ENCODE peak calls at places on chromosomes 4 and X, in ten cellular contexts. One of them, this sample, is unnamed.

GRCh38 chr4:6991771-6992557 is 51.2 kb upstream of the TADA2B start:
- DNase-seq in CD4-positive, alpha-beta memory T cell: no peak
- DNase-seq in AG09309: peak
- DNase-seq in cardiac muscle cell: peak
- DNase-seq in hypothalamus: peak
- DNase-seq in non-pigmented ciliary epithelial cell: peak
- DNase-seq in anterior cingulate cortex: no peak
- DNase-seq in left kidney: no peak
- DNase-seq in progenitor cell of endocrine pancreas: no peak
- DNase-seq in HuH-7.5: no peak
- DNase-seq in this sample: no peak

GRCh38 chr4:7666011-7666410 is 231.3 kb upstream of the PSAPL1 start:
- DNase-seq in CD4-positive, alpha-beta memory T cell: no peak
- DNase-seq in AG09309: no peak
- DNase-seq in cardiac muscle cell: no peak
- DNase-seq in hypothalamus: no peak
- DNase-seq in non-pigmented ciliary epithelial cell: no peak
- DNase-seq in anterior cingulate cortex: no peak
- DNase-seq in left kidney: no peak
- DNase-seq in progenitor cell of endocrine pancreas: no peak
- DNase-seq in HuH-7.5: no peak
- DNase-seq in this sample: no peak

GRCh38 chr4:80989921-80990544 is 40.5 kb upstream of the BMP3 start:
- DNase-seq in CD4-positive, alpha-beta memory T cell: peak
- DNase-seq in AG09309: peak
- DNase-seq in cardiac muscle cell: peak
- DNase-seq in hypothalamus: no peak
- DNase-seq in non-pigmented ciliary epithelial cell: peak
- DNase-seq in anterior cingulate cortex: no peak
- DNase-seq in left kidney: peak
- DNase-seq in progenitor cell of endocrine pancreas: no peak
- DNase-seq in HuH-7.5: peak
- DNase-seq in this sample: peak

GRCh38 chr4:166143227-166143626 is 270.2 kb downstream of the TLL1 start:
- DNase-seq in CD4-positive, alpha-beta memory T cell: peak
- DNase-seq in AG09309: peak
- DNase-seq in cardiac muscle cell: peak
- DNase-seq in hypothalamus: no peak
- DNase-seq in non-pigmented ciliary epithelial cell: no peak
- DNase-seq in anterior cingulate cortex: no peak
- DNase-seq in left kidney: no peak
- DNase-seq in progenitor cell of endocrine pancreas: no peak
- DNase-seq in HuH-7.5: no peak
- DNase-seq in this sample: no peak

GRCh38 chr4:112817933-112818921 is 181.3 kb downstream of the LARP7 start:
- DNase-seq in CD4-positive, alpha-beta memory T cell: no peak
- DNase-seq in AG09309: peak
- DNase-seq in cardiac muscle cell: peak
- DNase-seq in hypothalamus: peak
- DNase-seq in non-pigmented ciliary epithelial cell: peak
- DNase-seq in anterior cingulate cortex: peak
- DNase-seq in left kidney: peak
- DNase-seq in progenitor cell of endocrine pancreas: no peak
- DNase-seq in HuH-7.5: peak
- DNase-seq in this sample: peak

GRCh38 chr4:20386906-20387305 is 135.2 kb downstream of the SLIT2 start:
- DNase-seq in CD4-positive, alpha-beta memory T cell: no peak
- DNase-seq in AG09309: no peak
- DNase-seq in cardiac muscle cell: no peak
- DNase-seq in hypothalamus: no peak
- DNase-seq in non-pigmented ciliary epithelial cell: no peak
- DNase-seq in anterior cingulate cortex: no peak
- DNase-seq in left kidney: peak
- DNase-seq in progenitor cell of endocrine pancreas: no peak
- DNase-seq in HuH-7.5: no peak
- DNase-seq in this sample: no peak

GRCh38 chr4:55074386-55074785 is 51.0 kb downstream of the KDR start:
- DNase-seq in CD4-positive, alpha-beta memory T cell: no peak
- DNase-seq in AG09309: peak
- DNase-seq in cardiac muscle cell: peak
- DNase-seq in hypothalamus: no peak
- DNase-seq in non-pigmented ciliary epithelial cell: peak
- DNase-seq in anterior cingulate cortex: no peak
- DNase-seq in left kidney: no peak
- DNase-seq in progenitor cell of endocrine pancreas: no peak
- DNase-seq in HuH-7.5: no peak
- DNase-seq in this sample: no peak

GRCh38 chrX:108000751-108001150 is 18.6 kb upstream of the TEX13B start:
- DNase-seq in CD4-positive, alpha-beta memory T cell: no peak
- DNase-seq in AG09309: no peak
- DNase-seq in cardiac muscle cell: no peak
- DNase-seq in hypothalamus: no peak
- DNase-seq in non-pigmented ciliary epithelial cell: no peak
- DNase-seq in anterior cingulate cortex: no peak
- DNase-seq in left kidney: no peak
- DNase-seq in progenitor cell of endocrine pancreas: no peak
- DNase-seq in HuH-7.5: no peak
- DNase-seq in this sample: no peak

GRCh38 chr4:177579649-177580048 is 137.4 kb upstream of the AGA start:
- DNase-seq in CD4-positive, alpha-beta memory T cell: no peak
- DNase-seq in AG09309: no peak
- DNase-seq in cardiac muscle cell: peak
- DNase-seq in hypothalamus: no peak
- DNase-seq in non-pigmented ciliary epithelial cell: no peak
- DNase-seq in anterior cingulate cortex: no peak
- DNase-seq in left kidney: peak
- DNase-seq in progenitor cell of endocrine pancreas: no peak
- DNase-seq in HuH-7.5: no peak
- DNase-seq in this sample: no peak

GRCh38 chrX:118420462-118420861 is 74.6 kb downstream of the WDR44 start:
- DNase-seq in CD4-positive, alpha-beta memory T cell: no peak
- DNase-seq in AG09309: no peak
- DNase-seq in cardiac muscle cell: peak
- DNase-seq in hypothalamus: no peak
- DNase-seq in non-pigmented ciliary epithelial cell: no peak
- DNase-seq in anterior cingulate cortex: no peak
- DNase-seq in left kidney: no peak
- DNase-seq in progenitor cell of endocrine pancreas: no peak
- DNase-seq in HuH-7.5: no peak
- DNase-seq in this sample: no peak

GRCh38 chr4:115292320-115293092 is 179.1 kb upstream of the NDST4 start:
- DNase-seq in CD4-positive, alpha-beta memory T cell: no peak
- DNase-seq in AG09309: no peak
- DNase-seq in cardiac muscle cell: no peak
- DNase-seq in hypothalamus: no peak
- DNase-seq in non-pigmented ciliary epithelial cell: no peak
- DNase-seq in anterior cingulate cortex: no peak
- DNase-seq in left kidney: peak
- DNase-seq in progenitor cell of endocrine pancreas: no peak
- DNase-seq in HuH-7.5: no peak
- DNase-seq in this sample: no peak

GRCh38 chrX:135421537-135421931 is 210 bp upstream of the SMIM10L2A start:
- DNase-seq in CD4-positive, alpha-beta memory T cell: peak
- DNase-seq in AG09309: no peak
- DNase-seq in cardiac muscle cell: peak
- DNase-seq in hypothalamus: peak
- DNase-seq in non-pigmented ciliary epithelial cell: no peak
- DNase-seq in anterior cingulate cortex: peak
- DNase-seq in left kidney: peak
- DNase-seq in progenitor cell of endocrine pancreas: peak
- DNase-seq in HuH-7.5: peak
- DNase-seq in this sample: peak

GRCh38 chr4:148443550-148444295 is 1.5 kb upstream of the NR3C2 start:
- DNase-seq in CD4-positive, alpha-beta memory T cell: peak
- DNase-seq in AG09309: no peak
- DNase-seq in cardiac muscle cell: no peak
- DNase-seq in hypothalamus: no peak
- DNase-seq in non-pigmented ciliary epithelial cell: no peak
- DNase-seq in anterior cingulate cortex: no peak
- DNase-seq in left kidney: peak
- DNase-seq in progenitor cell of endocrine pancreas: peak
- DNase-seq in HuH-7.5: no peak
- DNase-seq in this sample: peak

GRCh38 chr4:137659431-137659830 is 127.1 kb upstream of the PCDH18 start:
- DNase-seq in CD4-positive, alpha-beta memory T cell: no peak
- DNase-seq in AG09309: no peak
- DNase-seq in cardiac muscle cell: no peak
- DNase-seq in hypothalamus: no peak
- DNase-seq in non-pigmented ciliary epithelial cell: no peak
- DNase-seq in anterior cingulate cortex: no peak
- DNase-seq in left kidney: no peak
- DNase-seq in progenitor cell of endocrine pancreas: no peak
- DNase-seq in HuH-7.5: no peak
- DNase-seq in this sample: no peak

GRCh38 chr4:62670509-62670908 is 1470.4 kb downstream of the ADGRL3 start:
- DNase-seq in CD4-positive, alpha-beta memory T cell: no peak
- DNase-seq in AG09309: no peak
- DNase-seq in cardiac muscle cell: no peak
- DNase-seq in hypothalamus: no peak
- DNase-seq in non-pigmented ciliary epithelial cell: peak
- DNase-seq in anterior cingulate cortex: no peak
- DNase-seq in left kidney: no peak
- DNase-seq in progenitor cell of endocrine pancreas: no peak
- DNase-seq in HuH-7.5: no peak
- DNase-seq in this sample: no peak

GRCh38 chr4:172141025-172141424 is 327.8 kb downstream of the GALNTL6 start:
- DNase-seq in CD4-positive, alpha-beta memory T cell: no peak
- DNase-seq in AG09309: no peak
- DNase-seq in cardiac muscle cell: no peak
- DNase-seq in hypothalamus: no peak
- DNase-seq in non-pigmented ciliary epithelial cell: no peak
- DNase-seq in anterior cingulate cortex: no peak
- DNase-seq in left kidney: no peak
- DNase-seq in progenitor cell of endocrine pancreas: no peak
- DNase-seq in HuH-7.5: no peak
- DNase-seq in this sample: no peak

GRCh38 chrX:21373637-21374162 is 518 bp upstream of the CNKSR2 start:
- DNase-seq in CD4-positive, alpha-beta memory T cell: no peak
- DNase-seq in AG09309: no peak
- DNase-seq in cardiac muscle cell: no peak
- DNase-seq in hypothalamus: no peak
- DNase-seq in non-pigmented ciliary epithelial cell: no peak
- DNase-seq in anterior cingulate cortex: no peak
- DNase-seq in left kidney: peak
- DNase-seq in progenitor cell of endocrine pancreas: no peak
- DNase-seq in HuH-7.5: no peak
- DNase-seq in this sample: no peak

GRCh38 chr4:27930976-27931375 is 1070.3 kb downstream of the STIM2 start:
- DNase-seq in CD4-positive, alpha-beta memory T cell: no peak
- DNase-seq in AG09309: no peak
- DNase-seq in cardiac muscle cell: no peak
- DNase-seq in hypothalamus: no peak
- DNase-seq in non-pigmented ciliary epithelial cell: no peak
- DNase-seq in anterior cingulate cortex: no peak
- DNase-seq in left kidney: no peak
- DNase-seq in progenitor cell of endocrine pancreas: no peak
- DNase-seq in HuH-7.5: no peak
- DNase-seq in this sample: no peak

GRCh38 chr4:81814909-81815539 is 343.3 kb upstream of the RASGEF1B start:
- DNase-seq in CD4-positive, alpha-beta memory T cell: no peak
- DNase-seq in AG09309: no peak
- DNase-seq in cardiac muscle cell: peak
- DNase-seq in hypothalamus: no peak
- DNase-seq in non-pigmented ciliary epithelial cell: no peak
- DNase-seq in anterior cingulate cortex: no peak
- DNase-seq in left kidney: peak
- DNase-seq in progenitor cell of endocrine pancreas: no peak
- DNase-seq in HuH-7.5: no peak
- DNase-seq in this sample: no peak

GRCh38 chr4:13182136-13182535 is 302.0 kb downstream of the RAB28 start:
- DNase-seq in CD4-positive, alpha-beta memory T cell: no peak
- DNase-seq in AG09309: no peak
- DNase-seq in cardiac muscle cell: no peak
- DNase-seq in hypothalamus: no peak
- DNase-seq in non-pigmented ciliary epithelial cell: no peak
- DNase-seq in anterior cingulate cortex: no peak
- DNase-seq in left kidney: no peak
- DNase-seq in progenitor cell of endocrine pancreas: no peak
- DNase-seq in HuH-7.5: no peak
- DNase-seq in this sample: no peak

GRCh38 chrX:25873196-25873595 is 264.9 kb upstream of the MAGEB18 start:
- DNase-seq in CD4-positive, alpha-beta memory T cell: no peak
- DNase-seq in AG09309: no peak
- DNase-seq in cardiac muscle cell: peak
- DNase-seq in hypothalamus: no peak
- DNase-seq in non-pigmented ciliary epithelial cell: no peak
- DNase-seq in anterior cingulate cortex: no peak
- DNase-seq in left kidney: no peak
- DNase-seq in progenitor cell of endocrine pancreas: no peak
- DNase-seq in HuH-7.5: no peak
- DNase-seq in this sample: no peak

GRCh38 chrX:74242484-74243138 is 61.4 kb upstream of the ZCCHC13 start:
- DNase-seq in CD4-positive, alpha-beta memory T cell: no peak
- DNase-seq in AG09309: no peak
- DNase-seq in cardiac muscle cell: no peak
- DNase-seq in hypothalamus: no peak
- DNase-seq in non-pigmented ciliary epithelial cell: no peak
- DNase-seq in anterior cingulate cortex: no peak
- DNase-seq in left kidney: no peak
- DNase-seq in progenitor cell of endocrine pancreas: no peak
- DNase-seq in HuH-7.5: no peak
- DNase-seq in this sample: no peak

GRCh38 chrX:118941147-118941546 is 33.3 kb upstream of the LONRF3 start:
- DNase-seq in CD4-positive, alpha-beta memory T cell: no peak
- DNase-seq in AG09309: no peak
- DNase-seq in cardiac muscle cell: no peak
- DNase-seq in hypothalamus: no peak
- DNase-seq in non-pigmented ciliary epithelial cell: no peak
- DNase-seq in anterior cingulate cortex: no peak
- DNase-seq in left kidney: no peak
- DNase-seq in progenitor cell of endocrine pancreas: no peak
- DNase-seq in HuH-7.5: no peak
- DNase-seq in this sample: no peak

GRCh38 chr4:48904541-48905142 is 1.9 kb downstream of the OCIAD2 start:
- DNase-seq in CD4-positive, alpha-beta memory T cell: no peak
- DNase-seq in AG09309: no peak
- DNase-seq in cardiac muscle cell: no peak
- DNase-seq in hypothalamus: no peak
- DNase-seq in non-pigmented ciliary epithelial cell: no peak
- DNase-seq in anterior cingulate cortex: no peak
- DNase-seq in left kidney: no peak
- DNase-seq in progenitor cell of endocrine pancreas: no peak
- DNase-seq in HuH-7.5: no peak
- DNase-seq in this sample: no peak

GRCh38 chr4:156336516-156336915 is 382.9 kb upstream of the CTSO start:
- DNase-seq in CD4-positive, alpha-beta memory T cell: no peak
- DNase-seq in AG09309: no peak
- DNase-seq in cardiac muscle cell: no peak
- DNase-seq in hypothalamus: no peak
- DNase-seq in non-pigmented ciliary epithelial cell: no peak
- DNase-seq in anterior cingulate cortex: no peak
- DNase-seq in left kidney: no peak
- DNase-seq in progenitor cell of endocrine pancreas: no peak
- DNase-seq in HuH-7.5: no peak
- DNase-seq in this sample: no peak